ENCODE peak calls at places on chromosomes 12 and 14, in seven cellular contexts. T is NCI-H748 treated with DMSO at 0.1 percent for 48 hours; Z is CD8-positive, alpha-beta memory T cell; D is endothelial cell; B is Right ventricle myocardium inferior; A is stimulated activated CD4-positive, alpha-beta T cell treated with anti-CD3 and anti-CD28 coated beads, Interleukin-12 subunit alpha, Interleukin-12 subunit beta, amount 100 ng/mL, for 24 hours; F is lung. R is an unnamed sample.

GRCh38 chr12:110577717-110578521 is 5.2 kb downstream of the PPTC7 start:
- DNase-seq in B (no peak), Z (peak), F (no peak), T (no peak), D (no peak), A (peak), R (no peak)

GRCh38 chr14:61480704-61481285 is 159.4 kb downstream of the PRKCH start:
- DNase-seq in D (no peak), A (no peak), B (no peak), T (no peak), Z (no peak), F (no peak), R (no peak)

GRCh38 chr14:101601603-101602465 is 40.5 kb downstream of the DIO3 start:
- DNase-seq in Z (no peak), D (no peak), T (no peak), A (no peak), B (no peak), F (no peak), R (peak)

GRCh38 chr12:57212701-57213067 is 3.9 kb upstream of the NXPH4 start:
- DNase-seq in B (no peak), Z (no peak), F (no peak), A (no peak), D (no peak), T (no peak), R (no peak)

GRCh38 chr12:6444031-6444430 is 724 bp upstream of the CD27 start:
- DNase-seq in D (no peak), T (no peak), B (no peak), F (no peak), A (no peak), Z (no peak), R (no peak)

GRCh38 chr12:98595152-98595988 is 1.9 kb downstream of the SLC25A3 start:
- DNase-seq in F (no peak), A (no peak), B (no peak), Z (no peak), D (no peak), T (no peak), R (no peak)

GRCh38 chr12:79939728-79940306 is 4.9 kb upstream of the PPP1R12A start:
- DNase-seq in T (no peak), Z (no peak), D (no peak), B (no peak), A (no peak), F (no peak), R (no peak)

GRCh38 chr14:71001742-71002141 is 94.5 kb downstream of the PCNX1 start:
- DNase-seq in Z (no peak), D (no peak), F (no peak), B (no peak), T (no peak), A (no peak), R (no peak)

GRCh38 chr12:2963760-2964292 is 4.6 kb downstream of the TEAD4 start:
- DNase-seq in Z (no peak), B (no peak), A (no peak), D (peak), T (no peak), F (no peak), R (no peak)

GRCh38 chr12:71636704-71637115 is 26.9 kb downstream of the ZFC3H1 start:
- DNase-seq in B (no peak), A (no peak), D (peak), F (no peak), T (peak), Z (no peak), R (no peak)

GRCh38 chr12:54412348-54412747 is 6.7 kb downstream of the ITGA5 start:
- DNase-seq in Z (no peak), A (no peak), D (no peak), T (no peak), F (no peak), B (no peak), R (no peak)

R was measured in left colon.